ENCODE peak calls at places on chromosomes 16 and 17, in four cellular contexts. I is HEK293T, P is K562, B is GM12878. U is an unnamed sample.

GRCh38 chr17:68733241-68734176 is 132.3 kb upstream of the FAM20A start:
- DNase-seq in I (no peak), P (no peak), B (no peak), U (peak)

GRCh38 chr17:39872700-39873099 is 4.7 kb downstream of the ZPBP2 start:
- DNase-seq in I (no peak), P (no peak), B (no peak), U (peak)

GRCh38 chr16:14509675-14510132 is 120.4 kb downstream of the PARN start:
- DNase-seq in I (no peak), P (no peak), B (no peak), U (no peak)

GRCh38 chr16:11613381-11614303 is 26.9 kb upstream of the LITAF start:
- DNase-seq in I (no peak), P (peak), B (no peak), U (peak)

GRCh38 chr16:84948855-84949610 is 62.3 kb downstream of the ZDHHC7 start:
- DNase-seq in I (no peak), P (no peak), B (no peak), U (no peak)

GRCh38 chr16:56013962-56014552 is 138.9 kb upstream of the CES5A start:
- DNase-seq in I (peak), P (peak), B (no peak), U (peak)

GRCh38 chr16:67811899-67812298 is 5.2 kb downstream of the TSNAXIP1 start:
- DNase-seq in I (no peak), P (no peak), B (no peak), U (no peak)

GRCh38 chr16:85192736-85193493 is 80.6 kb upstream of the CIBAR2 start:
- DNase-seq in I (no peak), P (no peak), B (no peak), U (no peak)

GRCh38 chr17:1643293-1643998 is 2.1 kb downstream of the SCARF1 start:
- DNase-seq in I (peak), P (no peak), B (no peak), U (no peak)

GRCh38 chr16:67447508-67448076 is 16.7 kb downstream of the HSD11B2 start:
- DNase-seq in I (peak), P (peak), B (peak), U (peak)

GRCh38 chr16:53886482-53887378 is 182.8 kb downstream of the FTO start:
- DNase-seq in I (no peak), P (no peak), B (no peak), U (no peak)

GRCh38 chr17:59752446-59752845 is 45.0 kb downstream of the VMP1 start:
- DNase-seq in I (no peak), P (no peak), B (no peak), U (no peak)

GRCh38 chr16:71542377-71542776 is 16.2 kb downstream of the CHST4 start:
- DNase-seq in I (peak), P (peak), B (no peak), U (peak)

GRCh38 chr16:8579559-8579958 is 10.8 kb downstream of the TMEM114 start:
- DNase-seq in I (no peak), P (no peak), B (no peak), U (no peak)

GRCh38 chr16:87790278-87791023 is 24.7 kb upstream of the KLHDC4 start:
- DNase-seq in I (no peak), P (no peak), B (no peak), U (no peak)

GRCh38 chr16:85612191-85612800 is 826 bp upstream of the GSE1 start:
- DNase-seq in I (peak), P (peak), B (no peak), U (peak)

GRCh38 chr17:74810699-74811485 is 34.7 kb upstream of the NAT9 start:
- DNase-seq in I (no peak), P (no peak), B (no peak), U (no peak)

GRCh38 chr17:26774291-26775218 is 519.4 kb upstream of the WSB1 start:
- DNase-seq in I (no peak), P (no peak), B (no peak), U (no peak)

GRCh38 chr16:287981-288920 is 5.3 kb downstream of the PDIA2 start:
- DNase-seq in I (no peak), P (no peak), B (no peak), U (no peak)

GRCh38 chr17:55285340-55286301 is 20.9 kb downstream of the HLF start:
- DNase-seq in I (no peak), P (no peak), B (no peak), U (peak)

GRCh38 chr16:57994778-57995177 is 5.7 kb downstream of the ZNF319 start:
- DNase-seq in I (peak), P (peak), B (no peak), U (peak)

GRCh38 chr17:59402760-59403159 is 71.3 kb downstream of the YPEL2 start:
- DNase-seq in I (no peak), P (no peak), B (no peak), U (no peak)

GRCh38 chr16:69443809-69444611 is 19.6 kb downstream of the CYB5B start:
- DNase-seq in I (no peak), P (peak), B (no peak), U (no peak)

GRCh38 chr17:49506282-49506681 is 11.2 kb downstream of the NGFR start:
- DNase-seq in I (no peak), P (no peak), B (no peak), U (no peak)

GRCh38 chr17:29042679-29043538 is at the start of gene PIPOX:
- DNase-seq in I (peak), P (peak), B (peak), U (peak)

GRCh38 chr17:46035112-46035818 is 36.2 kb downstream of the STH start:
- DNase-seq in I (no peak), P (no peak), B (no peak), U (no peak)

GRCh38 chr17:50763716-50764450 is 3.4 kb downstream of the ANKRD40CL start:
- DNase-seq in I (no peak), P (no peak), B (no peak), U (no peak)

GRCh38 chr16:13390093-13390985 is 488.9 kb downstream of the SHISA9 start:
- DNase-seq in I (no peak), P (no peak), B (peak), U (no peak)

GRCh38 chr17:75308732-75309629 is 19.7 kb upstream of the SLC25A19 start:
- DNase-seq in I (no peak), P (no peak), B (no peak), U (peak)

GRCh38 chr17:81379523-81379942 is 15.7 kb upstream of the BAHCC1 start:
- DNase-seq in I (no peak), P (peak), B (no peak), U (no peak)

GRCh38 chr17:81898029-81898866 is 3.8 kb upstream of the NPB start:
- DNase-seq in I (no peak), P (no peak), B (no peak), U (no peak)

GRCh38 chr16:71536752-71537499 is 10.7 kb downstream of the CHST4 start:
- DNase-seq in I (no peak), P (no peak), B (no peak), U (no peak)

GRCh38 chr16:53809088-53809951 is 105.4 kb downstream of the FTO start:
- DNase-seq in I (no peak), P (no peak), B (no peak), U (no peak)

GRCh38 chr16:84584678-84585077 is 33.2 kb downstream of the COTL1 start:
- DNase-seq in I (no peak), P (no peak), B (no peak), U (no peak)

GRCh38 chr16:84044108-84044488 is 1.5 kb upstream of the SLC38A8 start:
- DNase-seq in I (peak), P (peak), B (no peak), U (peak)

GRCh38 chr16:87278191-87279093 is 38.8 kb downstream of the C16orf95 start:
- DNase-seq in I (peak), P (peak), B (no peak), U (peak)

GRCh38 chr17:48488548-48489106 is 42.2 kb downstream of the HOXB1 start:
- DNase-seq in I (no peak), P (peak), B (no peak), U (no peak)

GRCh38 chr17:29640413-29640812 is 17.7 kb upstream of the CORO6 start:
- DNase-seq in I (no peak), P (no peak), B (no peak), U (no peak)

GRCh38 chr16:19135201-19135838 is 21.6 kb downstream of the ITPRIPL2 start:
- DNase-seq in I (no peak), P (no peak), B (no peak), U (no peak)

DNA sequence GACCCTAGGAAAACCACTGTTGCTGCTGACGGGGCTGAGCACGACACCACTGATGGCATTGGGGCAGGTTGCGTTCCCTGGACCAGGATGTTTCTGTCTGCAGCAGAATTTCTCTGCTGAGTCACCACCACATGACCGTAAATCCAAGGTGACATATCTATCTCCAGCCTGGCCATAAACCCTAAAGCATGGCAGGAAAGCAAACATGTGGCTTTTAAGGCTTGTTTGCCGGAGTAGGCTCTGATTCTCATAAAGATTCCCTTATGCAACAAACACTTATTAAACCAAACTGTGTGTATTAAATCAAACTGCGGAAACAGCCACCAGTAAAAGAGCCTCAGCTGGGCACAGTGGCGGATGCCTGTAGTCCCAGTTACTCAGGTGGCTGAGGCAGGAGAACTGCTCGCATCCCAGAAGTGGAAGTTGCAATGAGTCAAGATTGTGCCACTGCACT is 17.4 kb downstream of the MPHOSPH6 start:
- DNase-seq in I (peak), P (peak), B (no peak), U (peak)
- TF ChIP-seq FOXK2 in I (no peak), P (no peak), B (no peak), U (no peak)

DNA sequence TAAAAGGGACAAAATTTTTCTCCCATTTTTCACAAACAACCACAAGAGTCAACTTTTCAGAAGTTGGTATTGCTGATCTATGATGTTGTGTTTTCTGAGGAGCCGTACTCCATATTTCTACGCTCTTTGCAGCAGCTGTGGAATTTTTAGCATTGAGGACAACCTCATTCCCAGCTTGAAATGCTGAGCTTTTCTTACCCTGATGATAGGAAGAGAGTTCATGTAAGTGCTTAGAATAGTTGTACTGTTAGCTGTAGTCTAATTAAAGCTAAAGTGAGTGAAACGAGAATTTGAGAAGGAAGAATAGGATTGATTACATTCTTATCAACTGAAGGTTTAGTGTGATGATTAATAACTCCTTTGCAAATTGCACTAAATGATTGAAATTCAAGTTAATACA is 72.3 kb downstream of the NF1 start:
- DNase-seq in I (no peak), P (no peak), B (no peak), U (no peak)
- TF ChIP-seq FOXK2 in I (no peak), P (no peak), B (no peak), U (no peak)

GRCh38 chr17:11506635-11507034 is 91.6 kb upstream of the DNAH9 start:
- DNase-seq in I (no peak), P (no peak), B (no peak), U (peak)
- TF ChIP-seq FOXK2 in I (no peak), P (no peak), B (no peak), U (no peak)

DNA sequence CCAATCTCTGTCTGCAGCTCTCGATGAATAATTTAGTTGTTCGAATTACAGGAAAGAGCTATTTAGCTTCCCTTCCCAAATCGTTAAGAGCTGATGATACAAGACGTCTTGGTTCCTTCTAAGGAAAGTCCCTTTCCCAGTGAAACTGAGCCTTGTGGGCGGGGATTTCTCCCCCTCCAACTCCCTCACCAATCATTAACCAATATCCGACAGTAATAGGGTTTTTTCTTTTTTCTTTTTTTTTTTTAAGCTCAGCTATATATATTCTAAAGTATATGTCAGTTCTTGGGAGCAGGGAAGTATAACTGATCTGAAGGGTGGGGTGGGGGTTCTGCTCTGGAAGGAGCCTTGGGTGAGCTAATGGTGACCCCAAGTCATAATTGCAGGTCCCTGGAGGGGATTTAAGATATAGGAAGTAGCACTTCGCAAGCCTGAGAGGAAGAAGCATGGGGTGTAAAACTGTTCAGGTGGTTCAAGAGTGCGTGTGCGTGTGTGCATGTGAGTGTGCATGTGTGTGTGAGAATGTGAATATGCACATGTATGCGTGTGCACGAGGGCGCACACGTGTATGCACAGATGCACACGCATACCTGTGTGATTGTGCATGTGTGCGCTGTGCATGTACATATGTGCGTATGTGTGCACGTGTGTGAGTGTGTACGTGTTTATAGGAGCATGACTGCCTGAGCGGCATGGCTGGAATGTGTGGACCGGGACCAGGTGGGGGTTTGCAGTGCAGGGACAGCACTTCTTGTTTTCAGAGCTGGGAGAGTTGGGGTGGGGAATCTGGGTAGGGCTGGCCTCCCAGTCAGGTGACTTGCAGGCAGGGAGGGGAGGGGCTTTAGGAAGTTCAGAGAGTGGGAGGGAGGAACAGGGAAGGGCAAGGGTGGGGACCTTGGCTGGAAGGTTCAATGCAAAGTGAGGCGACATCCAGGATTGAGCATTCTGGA is 42.7 kb downstream of the SOCS3 start:
- DNase-seq in I (no peak), P (peak), B (peak), U (peak)
- TF ChIP-seq FOXK2 in I (no peak), P (no peak), B (no peak), U (no peak)

DNA sequence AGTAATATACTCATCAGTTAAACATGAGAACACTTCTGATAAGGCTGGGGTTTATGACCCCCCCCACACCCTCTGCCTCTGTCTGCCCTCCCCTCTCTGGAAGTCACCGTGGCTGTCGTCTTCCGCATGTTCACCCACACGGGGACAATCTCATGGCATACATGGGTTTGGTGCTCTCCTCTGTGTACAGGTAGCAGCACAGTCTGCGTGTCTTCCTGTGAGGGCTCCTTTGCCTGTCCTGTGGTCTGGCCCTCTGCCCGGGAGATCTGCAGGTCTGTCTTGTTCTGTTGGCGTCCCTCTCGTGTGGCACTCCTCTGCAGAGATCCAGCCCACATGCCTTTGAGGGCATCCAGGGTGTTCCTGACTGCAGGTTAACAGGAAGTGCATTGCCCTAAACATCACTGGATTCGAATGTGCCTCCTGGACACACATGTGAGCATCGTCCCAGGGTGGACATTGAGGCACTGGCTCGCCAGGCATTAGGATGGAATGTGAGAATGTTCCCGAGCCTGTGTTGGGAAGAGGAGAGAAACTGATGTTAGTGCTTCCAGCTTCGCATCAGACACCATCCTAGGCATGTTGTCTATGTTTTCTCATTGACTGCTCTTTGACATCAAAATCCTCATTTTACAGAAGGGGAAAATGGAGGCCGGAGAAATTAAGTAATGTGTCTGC is 54.5 kb downstream of the NKD1 start:
- DNase-seq in I (no peak), P (no peak), B (no peak), U (no peak)
- TF ChIP-seq FOXK2 in I (no peak), P (no peak), B (no peak), U (no peak)

GRCh38 chr16:28259091-28259780 is 33.1 kb upstream of the SBK1 start:
- DNase-seq in I (no peak), P (no peak), B (no peak), U (no peak)

GRCh38 chr16:28257256-28257655 is 35.1 kb upstream of the SBK1 start:
- DNase-seq in I (no peak), P (no peak), B (no peak), U (no peak)

GRCh38 chr16:28259781-28260150 is 32.6 kb upstream of the SBK1 start:
- DNase-seq in I (no peak), P (no peak), B (no peak), U (no peak)

GRCh38 chr16:28260193-28260592 is 32.1 kb upstream of the SBK1 start:
- DNase-seq in I (no peak), P (no peak), B (no peak), U (no peak)

DNA sequence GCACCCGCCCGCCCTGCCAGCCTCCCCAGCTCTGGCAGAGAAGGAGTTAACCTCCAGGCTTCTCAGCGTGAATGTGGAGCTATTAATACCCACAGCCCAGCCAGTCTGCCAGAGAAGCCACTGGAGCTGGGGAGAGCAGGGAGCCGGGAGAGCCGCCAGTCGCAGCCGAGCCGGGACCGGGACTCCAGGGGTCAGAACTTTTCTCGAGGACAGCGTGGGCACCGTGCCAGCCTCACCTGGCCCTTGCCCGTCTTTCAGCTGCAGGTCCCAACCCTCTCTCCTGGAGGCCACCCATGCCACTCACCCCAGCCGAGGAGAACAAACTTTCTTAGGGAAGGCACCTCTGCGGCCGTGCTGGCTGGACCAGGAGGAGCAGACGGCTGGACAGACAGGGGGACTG is 33.8 kb upstream of the SBK1 start:
- DNase-seq in I (no peak), P (no peak), B (no peak), U (no peak)
- TF ChIP-seq FOXK2 in I (no peak), P (no peak), B (no peak), U (no peak)

DNA sequence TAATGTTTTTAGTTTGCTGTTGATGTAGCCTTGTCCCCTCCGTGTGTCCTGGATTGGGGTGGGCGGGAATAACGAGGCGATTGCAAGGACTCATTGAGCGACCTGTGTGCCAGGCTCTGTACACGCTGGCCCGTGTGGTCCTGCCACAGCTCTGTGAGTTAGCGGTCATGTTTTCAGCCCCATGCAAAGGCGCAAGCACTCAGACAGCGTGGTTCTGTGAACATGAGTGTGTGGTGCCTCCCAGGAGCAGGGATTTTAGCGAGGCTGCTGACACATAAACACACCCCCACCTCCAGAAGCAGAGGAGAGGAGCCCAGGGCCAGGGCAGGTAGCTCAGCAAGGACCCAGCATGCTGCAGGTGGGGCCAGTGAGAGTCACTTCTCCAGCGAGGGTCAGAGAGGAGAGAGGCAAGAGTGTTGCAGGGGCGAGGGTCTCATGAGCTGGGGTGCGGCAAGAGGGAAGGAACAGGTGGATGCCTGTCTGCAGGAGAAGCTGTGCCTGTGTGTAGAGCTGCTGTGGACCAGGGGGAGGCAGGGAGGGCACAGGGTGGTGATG is 115.3 kb downstream of the OR1D5 start:
- DNase-seq in I (no peak), P (no peak), B (no peak), U (no peak)
- TF ChIP-seq FOXK2 in I (no peak), P (no peak), B (no peak), U (no peak)

GRCh38 chr17:32355649-32356377 is 5.9 kb downstream of the ZNF207 start:
- DNase-seq in I (no peak), P (no peak), B (no peak), U (no peak)
- TF ChIP-seq FOXK2 in I (no peak), P (no peak), B (no peak), U (no peak)

GRCh38 chr16:75305364-75306101 is 54.1 kb upstream of the BCAR1 start:
- DNase-seq in I (peak), P (peak), B (peak), U (peak)

GRCh38 chr16:75301804-75302203 is 50.4 kb upstream of the BCAR1 start:
- DNase-seq in I (no peak), P (no peak), B (no peak), U (no peak)

GRCh38 chr16:75306102-75306762 is 54.8 kb upstream of the BCAR1 start:
- DNase-seq in I (no peak), P (no peak), B (no peak), U (peak)

GRCh38 chr16:75307506-75307905 is 56.1 kb upstream of the BCAR1 start:
- DNase-seq in I (no peak), P (no peak), B (no peak), U (no peak)

GRCh38 chr16:75304521-75305363 is 53.3 kb upstream of the BCAR1 start:
- DNase-seq in I (no peak), P (peak), B (no peak), U (peak)
- TF ChIP-seq FOXK2 in I (no peak), P (no peak), B (no peak), U (no peak)

U was measured in HepG2.